ENCODE peak calls at places on chromosome 2, in five cellular contexts. B is astrocyte of the cerebellum, Z is natural killer cell, X is lower lobe of right lung, M is NT2/D1. F is an unnamed sample.

GRCh38 chr2:73730810-73731209 is 6.3 kb downstream of the TPRKB start:
- DNase-seq in B (no peak), X (no peak), Z (no peak), M (no peak), F (no peak)

GRCh38 chr2:234003972-234004617 is 46.4 kb upstream of the SPP2 start:
- DNase-seq in B (peak), X (no peak), M (no peak), Z (no peak), F (no peak)

GRCh38 chr2:8684421-8684884 is 2.6 kb downstream of the ID2 start:
- DNase-seq in X (no peak), M (no peak), B (no peak), Z (no peak), F (no peak)

GRCh38 chr2:174778479-174778962 is 14.2 kb upstream of the CHRNA1 start:
- DNase-seq in M (no peak), Z (peak), B (peak), X (peak), F (no peak)

GRCh38 chr2:238847841-238848565 is at the start of gene TWIST2:
- DNase-seq in X (peak), M (no peak), Z (no peak), B (peak), F (no peak)

GRCh38 chr2:172226244-172227061 is 123.8 kb upstream of the DLX2 start:
- DNase-seq in B (no peak), X (no peak), Z (no peak), M (no peak), F (no peak)

GRCh38 chr2:72793798-72794447 is 31.9 kb downstream of the EXOC6B start:
- DNase-seq in B (no peak), Z (no peak), X (no peak), M (no peak), F (no peak)

GRCh38 chr2:135947483-135947882 is 37.9 kb downstream of the DARS1 start:
- DNase-seq in M (no peak), X (no peak), B (no peak), Z (no peak), F (no peak)

GRCh38 chr2:222483513-222484039 is 59.2 kb downstream of the SGPP2 start:
- DNase-seq in B (no peak), X (no peak), Z (no peak), M (no peak), F (no peak)

GRCh38 chr2:231182500-231182899 is 15.9 kb upstream of the ARMC9 start:
- DNase-seq in Z (no peak), B (no peak), M (no peak), X (no peak), F (no peak)

GRCh38 chr2:203626952-203627681 is 79.3 kb upstream of the CD28 start:
- DNase-seq in Z (no peak), M (no peak), B (no peak), X (no peak), F (no peak)

GRCh38 chr2:72340665-72341064 is 193.0 kb upstream of the CYP26B1 start:
- DNase-seq in B (no peak), X (no peak), M (no peak), Z (no peak), F (no peak)

GRCh38 chr2:168233726-168234406 is 13.5 kb downstream of the STK39 start:
- DNase-seq in X (no peak), M (no peak), Z (no peak), B (no peak), F (no peak)

GRCh38 chr2:201852878-201853415 is 46.6 kb downstream of the CDK15 start:
- DNase-seq in B (no peak), X (no peak), M (no peak), Z (no peak), F (no peak)

GRCh38 chr2:209688388-209688787 is 83.2 kb upstream of the UNC80 start:
- DNase-seq in Z (no peak), X (no peak), B (no peak), M (no peak), F (no peak)

GRCh38 chr2:84493494-84493893 is 22.8 kb upstream of the DNAH6 start:
- DNase-seq in B (peak), Z (no peak), X (no peak), M (no peak), F (no peak)

GRCh38 chr2:44833123-44834069 is 108.1 kb upstream of the SIX3 start:
- DNase-seq in Z (no peak), M (no peak), X (no peak), B (no peak), F (no peak)

GRCh38 chr2:88060907-88061275 is 5.3 kb upstream of the KRCC1 start:
- DNase-seq in M (no peak), Z (no peak), B (no peak), X (no peak), F (no peak)

GRCh38 chr2:33502025-33502424 is 25.6 kb downstream of the RASGRP3 start:
- DNase-seq in Z (no peak), M (no peak), B (no peak), X (no peak), F (no peak)

GRCh38 chr2:109209941-109210340 is 80.9 kb downstream of the SH3RF3 start:
- DNase-seq in Z (no peak), M (no peak), X (no peak), B (no peak), F (no peak)

GRCh38 chr2:200408428-200409311 is 101.2 kb downstream of the KCTD18 start:
- DNase-seq in B (peak), M (no peak), Z (no peak), X (peak), F (no peak)

GRCh38 chr2:38823386-38823785 is 45.4 kb downstream of the GEMIN6 start:
- DNase-seq in M (no peak), Z (no peak), B (no peak), X (no peak), F (no peak)

GRCh38 chr2:35548171-35548570 is 807.4 kb upstream of the CRIM1 start:
- DNase-seq in B (no peak), M (no peak), X (no peak), Z (no peak), F (no peak)

GRCh38 chr2:176129013-176129796 is at the start of gene HOXD8:
- DNase-seq in M (no peak), Z (no peak), X (no peak), B (no peak), F (no peak)

GRCh38 chr2:113277474-113278072 is 1.1 kb downstream of the PAX8 start:
- DNase-seq in X (no peak), Z (no peak), B (no peak), M (no peak), F (no peak)

GRCh38 chr2:229330952-229331351 is 59.9 kb upstream of the PID1 start:
- DNase-seq in X (no peak), M (no peak), B (no peak), Z (no peak), F (no peak)

GRCh38 chr2:120109186-120110061 is 96.5 kb downstream of the EPB41L5 start:
- DNase-seq in X (no peak), Z (no peak), M (no peak), B (peak), F (no peak)

GRCh38 chr2:45342-46130 is 769 bp downstream of the FAM110C start:
- DNase-seq in X (no peak), M (no peak), Z (no peak), B (no peak), F (no peak)

GRCh38 chr2:204477358-204477950 is 67.8 kb upstream of the PARD3B start:
- DNase-seq in Z (no peak), X (no peak), M (no peak), B (no peak), F (no peak)

GRCh38 chr2:62595468-62595867 is 89.5 kb upstream of the TMEM17 start:
- DNase-seq in M (no peak), B (no peak), X (no peak), Z (no peak), F (no peak)

GRCh38 chr2:134515137-134515536 is 203.7 kb downstream of the TMEM163 start:
- DNase-seq in X (no peak), M (no peak), B (no peak), Z (no peak), F (no peak)

GRCh38 chr2:16662440-16662839 is 3.2 kb downstream of the CYRIA start:
- DNase-seq in Z (no peak), X (no peak), M (no peak), B (no peak), F (no peak)

GRCh38 chr2:197251163-197251562 is 59.4 kb downstream of the ANKRD44 start:
- DNase-seq in Z (no peak), X (no peak), M (no peak), B (no peak), F (no peak)

GRCh38 chr2:24077535-24077877 is 1.4 kb upstream of the SF3B6 start:
- DNase-seq in B (no peak), M (no peak), X (no peak), Z (no peak), F (no peak)